ENCODE peak calls at places on chromosome 4, in ten cellular contexts. G is fibroblast of mammary gland, T is LNCaP clone FGC, A is esophagus squamous epithelium, L is hepatocyte, K is left ventricle myocardium inferior, V is H9, C is left lung, U is heart right ventricle, O is HCT116. I is an unnamed sample.

GRCh38 chr4:124111922-124112321 is 600.6 kb downstream of the ANKRD50 start:
- DNase-seq in U (no peak), C (no peak), L (peak), T (peak), G (peak), V (peak), K (no peak), O (peak), A (no peak), I (peak)

GRCh38 chr4:1011022-1011694 is at the start of gene FGFRL1:
- DNase-seq in T (peak), V (peak), A (peak), U (peak), O (peak), L (peak), C (peak), K (peak), G (peak), I (peak)

GRCh38 chr4:80500593-80500992 is 165.1 kb downstream of the CFAP299 start:
- DNase-seq in L (no peak), O (no peak), A (no peak), V (no peak), U (no peak), T (no peak), C (no peak), K (no peak), G (peak), I (no peak)

GRCh38 chr4:17055788-17056187 is 157.3 kb upstream of the LDB2 start:
- DNase-seq in V (no peak), T (no peak), U (no peak), L (no peak), G (peak), O (no peak), C (no peak), K (no peak), A (no peak), I (peak)

GRCh38 chr4:24413311-24413784 is 171.0 kb downstream of the DHX15 start:
- DNase-seq in A (no peak), L (no peak), K (no peak), V (no peak), U (no peak), C (no peak), G (no peak), T (no peak), O (no peak), I (no peak)

GRCh38 chr4:46886711-46887110 is 22.3 kb downstream of the COX7B2 start:
- DNase-seq in O (no peak), C (no peak), G (peak), U (no peak), K (no peak), T (no peak), L (peak), A (no peak), V (no peak), I (peak)

GRCh38 chr4:89754531-89754930 is 82.4 kb downstream of the SNCA start:
- DNase-seq in T (no peak), G (peak), L (no peak), O (no peak), C (no peak), K (no peak), U (no peak), V (no peak), A (no peak), I (no peak)

GRCh38 chr4:176779421-176779820 is 13.3 kb downstream of the VEGFC start:
- DNase-seq in C (no peak), U (no peak), K (no peak), O (no peak), V (no peak), A (no peak), L (no peak), G (no peak), T (no peak), I (no peak)

GRCh38 chr4:111854494-111855087 is 290.7 kb upstream of the FAM241A start:
- DNase-seq in L (peak), K (no peak), A (no peak), C (no peak), U (no peak), T (peak), G (peak), O (peak), V (no peak), I (peak)

GRCh38 chr4:106315476-106315967 is 487 bp downstream of the TBCK start:
- DNase-seq in U (no peak), O (no peak), T (peak), L (peak), G (peak), C (no peak), K (no peak), V (no peak), A (peak), I (peak)

GRCh38 chr4:5224340-5224739 is 173.1 kb downstream of the STK32B start:
- DNase-seq in T (no peak), U (no peak), C (no peak), L (no peak), V (no peak), G (no peak), K (no peak), O (no peak), A (no peak), I (no peak)

GRCh38 chr4:182916483-182917181 is 554 bp downstream of the DCTD start:
- DNase-seq in C (peak), L (peak), K (peak), U (peak), O (no peak), A (peak), G (peak), V (peak), T (no peak), I (peak)

GRCh38 chr4:27366424-27366823 is 505.8 kb downstream of the STIM2 start:
- DNase-seq in G (peak), L (no peak), T (no peak), C (no peak), K (no peak), A (no peak), U (no peak), O (no peak), V (no peak), I (peak)

GRCh38 chr4:8819421-8820177 is 52.0 kb downstream of the HMX1 start:
- DNase-seq in V (peak), G (no peak), A (no peak), O (no peak), U (no peak), C (no peak), T (no peak), K (no peak), L (no peak), I (no peak)
- TF ChIP-seq CTCF in V (peak), G (no peak), A (no peak), O (peak), U (no peak), C (no peak), T (peak), K (no peak), L (no peak), I (no peak)

GRCh38 chr4:56641494-56642051 is 39.5 kb downstream of the HOPX start:
- DNase-seq in O (peak), A (no peak), U (no peak), L (peak), T (no peak), V (no peak), C (no peak), K (no peak), G (peak), I (peak)
- TF ChIP-seq CTCF in O (no peak), A (no peak), U (no peak), L (no peak), T (no peak), V (no peak), C (peak), K (no peak), G (peak), I (peak)

GRCh38 chr4:67678612-67679011 is 22.3 kb downstream of the UBA6 start:
- DNase-seq in T (no peak), V (no peak), A (no peak), U (no peak), K (no peak), C (no peak), O (no peak), G (no peak), L (no peak), I (no peak)

GRCh38 chr4:67668315-67668714 is 32.6 kb downstream of the UBA6 start:
- DNase-seq in K (no peak), G (no peak), A (no peak), T (no peak), L (no peak), V (no peak), U (no peak), C (no peak), O (no peak), I (no peak)

GRCh38 chr4:67674098-67674497 is 26.9 kb downstream of the UBA6 start:
- DNase-seq in C (no peak), L (no peak), T (no peak), U (no peak), V (no peak), A (no peak), O (no peak), G (no peak), K (no peak), I (no peak)
- TF ChIP-seq CTCF in C (no peak), L (no peak), T (no peak), U (no peak), V (peak), A (no peak), O (peak), G (no peak), K (no peak), I (no peak)

GRCh38 chr4:54843106-54843505 is 185.3 kb downstream of the KIT start:
- DNase-seq in U (peak), O (no peak), A (no peak), G (no peak), K (no peak), C (no peak), V (no peak), L (no peak), T (no peak), I (no peak)

GRCh38 chr4:54843946-54844345 is 186.2 kb downstream of the KIT start:
- DNase-seq in C (no peak), A (no peak), L (no peak), O (no peak), K (no peak), G (no peak), U (no peak), T (no peak), V (no peak), I (no peak)

GRCh38 chr4:54840430-54840829 is 182.7 kb downstream of the KIT start:
- DNase-seq in A (no peak), C (no peak), T (no peak), L (no peak), O (no peak), K (no peak), U (no peak), V (no peak), G (no peak), I (no peak)

GRCh38 chr4:54842226-54843055 is 184.7 kb downstream of the KIT start:
- DNase-seq in T (peak), V (no peak), C (no peak), L (no peak), U (no peak), O (no peak), G (no peak), K (no peak), A (no peak), I (no peak)

DNA sequence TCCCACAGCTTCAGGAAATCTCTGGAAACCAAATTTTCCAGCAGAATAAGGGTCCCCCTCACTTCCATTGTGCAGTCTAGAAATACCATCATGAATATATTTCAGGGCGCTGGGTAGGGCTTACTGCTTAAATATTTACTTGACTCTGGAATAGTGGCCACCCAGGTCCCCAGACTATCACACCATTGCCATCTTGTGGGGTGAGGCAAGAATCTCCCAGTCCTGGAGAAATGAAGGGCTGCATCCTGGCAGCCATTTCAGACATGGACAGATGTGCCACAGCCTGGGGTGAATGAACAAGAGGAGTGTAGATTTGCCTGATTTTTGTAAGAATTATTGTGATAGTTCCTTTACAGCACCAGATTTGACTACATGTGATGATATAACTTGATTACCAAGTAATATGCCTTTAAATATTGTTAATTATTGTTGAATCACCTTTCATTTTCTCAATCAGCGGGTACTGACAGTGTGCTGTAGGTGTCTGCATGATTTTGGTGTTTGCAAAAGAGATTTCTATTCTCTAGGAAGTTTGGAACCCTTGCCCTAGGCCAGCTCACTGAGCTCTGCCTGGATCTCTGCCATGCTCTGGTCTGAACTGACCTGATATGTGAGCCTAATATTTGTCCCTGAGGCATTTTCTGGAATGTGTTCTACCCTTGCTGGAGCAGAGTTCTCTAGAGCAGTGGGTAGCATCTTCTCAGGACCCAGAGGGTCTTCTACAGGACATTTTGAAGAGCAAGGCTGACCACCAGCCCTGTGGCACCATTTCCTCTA is 183.4 kb downstream of the KIT start:
- DNase-seq in V (no peak), U (no peak), L (peak), C (no peak), G (peak), A (no peak), K (no peak), O (no peak), T (no peak), I (no peak)
- TF ChIP-seq CTCF in V (peak), U (peak), L (peak), C (peak), G (peak), A (no peak), K (peak), O (no peak), T (peak), I (no peak)